ENCODE peak calls at places on chromosomes 16 and 17, in five cellular contexts. R is ovary, F is stomach, I is tibial nerve, N is lung. V is an unnamed sample.
A peak's percentile ranks its signal among the peaks of the same experiment; 100 is the strongest.

GRCh38 chr17:62963296-62963695 is 2.7 kb upstream of the TANC2 start:
- DNase-seq in N (no peak), F (no peak), I (no peak), R (no peak), V (no peak)

GRCh38 chr17:32341141-32341856 is 674 bp downstream of the C17orf75 start:
- DNase-seq in I (no peak), R (no peak), N (no peak), F (no peak), V (no peak)

GRCh38 chr16:47848481-47849109 is 307.2 kb downstream of the ABCC12 start:
- DNase-seq in R (no peak), F (no peak), N (peak; percentile 25), I (no peak), V (no peak)

GRCh38 chr16:68995011-68995504 is 110.4 kb upstream of the HAS3 start:
- DNase-seq in I (no peak), N (no peak), F (no peak), R (no peak), V (no peak)

GRCh38 chr17:42686520-42687137 is 4.3 kb downstream of the CNTNAP1 start:
- DNase-seq in I (no peak), F (no peak), R (no peak), N (no peak), V (no peak)

GRCh38 chr16:47073223-47074155 is 70.3 kb downstream of the NETO2 start:
- DNase-seq in R (no peak), F (no peak), N (no peak), I (no peak), V (no peak)

GRCh38 chr17:28940675-28941074 is 10.6 kb downstream of the PHF12 start:
- DNase-seq in R (no peak), I (no peak), N (no peak), F (no peak), V (no peak)

GRCh38 chr17:9199474-9200196 is 178.3 kb downstream of the NTN1 start:
- DNase-seq in F (no peak), R (no peak), I (no peak), N (no peak), V (no peak)

GRCh38 chr17:70208080-70208794 is 38.9 kb downstream of the KCNJ2 start:
- DNase-seq in F (no peak), N (no peak), R (no peak), I (no peak), V (no peak)

GRCh38 chr16:12485425-12485824 is 318.3 kb downstream of the CPPED1 start:
- DNase-seq in N (no peak), I (no peak), R (no peak), F (no peak), V (no peak)

GRCh38 chr17:19712436-19713004 is 3.9 kb downstream of the SLC47A2 start:
- DNase-seq in F (no peak), N (no peak), I (no peak), R (no peak), V (no peak)

GRCh38 chr17:19713901-19714361 is 2.5 kb downstream of the SLC47A2 start:
- DNase-seq in F (no peak), N (no peak), R (no peak), I (no peak), V (no peak)

GRCh38 chr17:19714542-19715411 is 1.6 kb downstream of the SLC47A2 start:
- DNase-seq in I (no peak), R (no peak), N (no peak), F (no peak), V (no peak)

GRCh38 chr17:19716108-19717030 is at the start of gene SLC47A2:
- DNase-seq in I (no peak), F (no peak), N (no peak), R (no peak), V (no peak)

DNA sequence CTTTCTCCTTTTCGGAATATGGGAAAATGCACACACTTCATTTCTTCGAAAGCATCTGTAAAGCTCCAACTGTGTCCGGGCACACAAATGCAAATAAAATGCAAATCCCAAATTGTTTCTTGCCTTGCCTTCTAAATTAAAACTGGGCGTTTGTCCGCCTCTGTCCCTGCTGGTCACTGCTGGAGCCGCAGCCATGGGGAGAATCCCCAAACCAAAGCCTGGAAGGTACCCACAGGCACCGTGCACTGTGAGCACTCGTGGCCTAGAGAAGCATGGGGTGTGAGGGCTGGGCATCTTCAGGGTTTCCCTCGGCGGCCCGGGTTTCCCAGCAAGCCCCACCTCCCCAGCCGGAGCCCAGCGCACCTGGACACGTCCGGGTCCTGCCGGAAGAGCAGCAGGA is 2.9 kb downstream of the SLC47A2 start:
- DNase-seq in R (no peak), F (no peak), I (no peak), N (no peak), V (no peak)
- TF ChIP-seq CTCF in R (no peak), F (no peak), I (no peak), N (no peak), V (peak; percentile 25)

GRCh38 chr17:78356163-78356713 is 3.6 kb downstream of the SOCS3 start:
- DNase-seq in R (no peak), N (no peak), F (peak; percentile 54), I (no peak), V (no peak)
- H3K4me3 ChIP-seq in R (no peak overlapping the region), N (peak overlapping the region; percentile 3), F (peak overlapping the region; percentile 87), I (no peak overlapping the region), V (peak overlapping the region; percentile 62)

GRCh38 chr17:30405161-30405560 is 26.4 kb downstream of the CPD start:
- DNase-seq in R (no peak), F (no peak), I (no peak), N (no peak), V (no peak)
- H3K36me3 ChIP-seq in R (no peaks in the 10 kb centered on the region), F (no peaks in the 10 kb centered on the region), I (no peaks in the 10 kb centered on the region), N (no peaks in the 10 kb centered on the region), V (no peaks in the 10 kb centered on the region)

GRCh38 chr17:48023408-48024148 is 14.0 kb downstream of the COPZ2 start:
- DNase-seq in N (peak; percentile 84), F (peak; percentile 92), R (peak; percentile 72), I (peak; percentile 64), V (no peak)
- TF ChIP-seq CTCF in N (no peak), F (no peak), R (no peak), I (peak; percentile 33), V (peak; percentile 40)